ENCODE peak calls at places on chromosomes 11 and 22, in six cellular contexts. E is stomach; V is breast epithelium; X is naive thymus-derived CD4-positive, alpha-beta T cell; L is CD4-positive, alpha-beta T cell; O is kidney. U is an unnamed sample.

GRCh38 chr11:65861165-65861505 is 902 bp downstream of the MUS81 start:
- DNase-seq in O (no peak), X (no peak), V (no peak), E (no peak), L (no peak), U (no peak)

GRCh38 chr11:95254139-95254704 is 23.2 kb upstream of the SESN3 start:
- DNase-seq in E (peak; percentile 73), O (peak; percentile 76), L (peak; percentile 64), X (peak; percentile 90), V (peak; percentile 46), U (peak; percentile 29)

GRCh38 chr11:77107950-77108349 is 5.3 kb downstream of the OMP start:
- DNase-seq in V (no peak), E (peak; percentile 81), L (no peak), X (no peak), O (peak; percentile 92), U (no peak)

GRCh38 chr11:71281901-71282300 is 29.5 kb upstream of the SHANK2 start:
- DNase-seq in V (peak; percentile 75), E (peak; percentile 24), X (no peak), O (no peak), L (no peak), U (no peak)

GRCh38 chr11:14132312-14132711 is 169.8 kb downstream of the SPON1 start:
- DNase-seq in X (no peak), L (no peak), V (no peak), E (no peak), O (no peak), U (no peak)

GRCh38 chr11:70381350-70381749 is 17.0 kb upstream of the CTTN start:
- DNase-seq in V (no peak), O (no peak), X (no peak), L (no peak), E (no peak), U (no peak)

GRCh38 chr11:30197869-30198268 is 32.9 kb upstream of the FSHB start:
- DNase-seq in L (no peak), V (no peak), E (no peak), O (no peak), X (no peak), U (no peak)

GRCh38 chr22:38017272-38017920 is 33.0 kb upstream of the SOX10 start:
- DNase-seq in E (peak; percentile 74), X (no peak), L (no peak), V (peak; percentile 91), O (peak; percentile 91), U (no peak)

GRCh38 chr11:82045748-82046457 is 687.8 kb downstream of the FAM181B start:
- DNase-seq in O (no peak), V (no peak), E (no peak), L (no peak), X (no peak), U (no peak)

GRCh38 chr11:16685914-16686313 is 52.5 kb upstream of the C11orf58 start:
- DNase-seq in E (no peak), O (no peak), L (no peak), V (no peak), X (no peak), U (no peak)

GRCh38 chr22:40026641-40027040 is 31.9 kb downstream of the FAM83F start:
- DNase-seq in X (no peak), O (no peak), V (no peak), L (no peak), E (no peak), U (no peak)

GRCh38 chr11:134497586-134497985 is 85.5 kb upstream of the B3GAT1 start:
- DNase-seq in V (peak; percentile 30), E (peak; percentile 74), O (peak; percentile 48), X (no peak), L (no peak), U (no peak)

GRCh38 chr11:73576226-73576625 is 21.7 kb downstream of the FAM168A start:
- DNase-seq in O (no peak), X (no peak), L (no peak), E (no peak), V (no peak), U (no peak)

GRCh38 chr22:45099961-45100360 is 63.8 kb upstream of the NUP50 start:
- DNase-seq in E (no peak), L (no peak), V (no peak), O (no peak), X (no peak), U (no peak)

GRCh38 chr11:44765026-44765595 is 38.3 kb downstream of the TSPAN18 start:
- DNase-seq in O (no peak), V (no peak), X (no peak), E (no peak), L (no peak), U (no peak)

GRCh38 chr11:38814670-38815069 is 2216.6 kb upstream of the RAG2 start:
- DNase-seq in X (no peak), E (no peak), O (no peak), V (no peak), L (no peak), U (no peak)

GRCh38 chr11:3642071-3642951 is 519 bp upstream of the ART5 start:
- DNase-seq in E (peak; percentile 85), V (peak; percentile 61), X (peak; percentile 81), O (peak; percentile 91), L (peak; percentile 67), U (no peak)

GRCh38 chr11:121035823-121036222 is 11.9 kb downstream of the TBCEL start:
- DNase-seq in L (no peak), V (no peak), X (no peak), E (no peak), O (no peak), U (no peak)

GRCh38 chr11:8403310-8403709 is 139.6 kb upstream of the LMO1 start:
- DNase-seq in V (no peak), X (no peak), O (no peak), L (no peak), E (no peak), U (no peak)

GRCh38 chr11:107044503-107044902 is 26.2 kb upstream of the GUCY1A2 start:
- DNase-seq in L (no peak), O (no peak), X (no peak), E (no peak), V (no peak), U (no peak)

GRCh38 chr11:134845474-134846435 is 433.7 kb upstream of the B3GAT1 start:
- DNase-seq in X (no peak), V (no peak), L (no peak), O (no peak), E (no peak), U (no peak)

GRCh38 chr22:38610234-38610633 is 40.3 kb upstream of the DMC1 start:
- DNase-seq in X (no peak), L (no peak), V (no peak), O (no peak), E (no peak), U (no peak)

GRCh38 chr11:48096588-48097525 is 116.5 kb downstream of the PTPRJ start:
- DNase-seq in V (no peak), L (no peak), O (no peak), X (no peak), E (no peak), U (no peak)

GRCh38 chr11:125075900-125076317 is 12.8 kb downstream of the SLC37A2 start:
- DNase-seq in E (no peak), V (no peak), X (no peak), L (no peak), O (no peak), U (no peak)

GRCh38 chr11:61679893-61680621 is at the start of gene DAGLA:
- DNase-seq in V (peak; percentile 66), O (peak; percentile 89), X (peak; percentile 65), L (peak; percentile 75), E (peak; percentile 83), U (no peak)

GRCh38 chr11:824292-824880 is 3.3 kb upstream of the CRACR2B start:
- DNase-seq in O (no peak), L (no peak), V (no peak), E (peak; percentile 78), X (no peak), U (no peak)

GRCh38 chr11:101436511-101437142 is 147.2 kb downstream of the TRPC6 start:
- DNase-seq in O (no peak), L (no peak), V (no peak), X (no peak), E (peak; percentile 55), U (no peak)

GRCh38 chr11:80815752-80816453 is 1375.1 kb upstream of the TENM4 start:
- DNase-seq in E (no peak), O (no peak), L (no peak), X (no peak), V (no peak), U (no peak)

GRCh38 chr22:42257386-42257785 is 13.1 kb downstream of the TCF20 start:
- DNase-seq in L (no peak), O (no peak), V (no peak), X (no peak), E (no peak), U (no peak)

GRCh38 chr22:26648011-26648497 is 9.3 kb upstream of the MIAT start:
- DNase-seq in L (no peak), E (no peak), O (no peak), V (no peak), X (no peak), U (no peak)

GRCh38 chr22:37999640-38000272 is 15.4 kb upstream of the SOX10 start:
- DNase-seq in E (no peak), V (peak; percentile 92), O (no peak), L (no peak), X (no peak), U (no peak)

GRCh38 chr11:68014157-68014965 is 4.2 kb downstream of the ALDH3B1 start:
- DNase-seq in V (peak; percentile 71), E (peak; percentile 79), L (no peak), X (no peak), O (peak; percentile 94), U (no peak)

GRCh38 chr11:18748766-18749375 is 22.9 kb upstream of the IGSF22 start:
- DNase-seq in E (no peak), O (no peak), L (no peak), X (no peak), V (no peak), U (no peak)

GRCh38 chr11:122246885-122247284 is 130.9 kb upstream of the BLID start:
- DNase-seq in O (no peak), L (no peak), E (no peak), X (no peak), V (no peak), U (no peak)

GRCh38 chr11:111601636-111601978 is 642 bp upstream of the SIK2 start:
- DNase-seq in X (no peak), L (no peak), V (no peak), E (no peak), O (no peak), U (no peak)

GRCh38 chr11:117221775-117222517 is 9.9 kb downstream of the PCSK7 start:
- DNase-seq in E (peak; percentile 60), V (peak; percentile 76), X (no peak), O (peak; percentile 92), L (no peak), U (no peak)
- H3K27ac ChIP-seq in E (peak overlapping the region; percentile 88), V (peak overlapping the region; percentile 93), X (no peak overlapping the region), O (peak overlapping the region; percentile 76), L (no peak overlapping the region), U (peak overlapping the region; percentile 93)

GRCh38 chr11:2631161-2631560 is 68.6 kb downstream of the KCNQ1OT1 start:
- DNase-seq in V (no peak), X (no peak), L (no peak), E (no peak), O (no peak), U (no peak)
- H3K9me3 ChIP-seq in V (peaks cover 58% of the 10 kb centered on the region), X (peaks cover 5% of the 10 kb centered on the region), L (peaks cover 36% of the 10 kb centered on the region), E (peaks cover 67% of the 10 kb centered on the region), O (peaks cover 22% of the 10 kb centered on the region), U (peaks cover 26% of the 10 kb centered on the region)

GRCh38 chr11:35554491-35555237 is 29.2 kb upstream of the PAMR1 start:
- DNase-seq in E (no peak), L (no peak), X (no peak), O (no peak), V (no peak), U (no peak)
- H3K27ac ChIP-seq in E (no peak overlapping the region), L (no peak overlapping the region), X (no peak overlapping the region), O (no peak overlapping the region), V (no peak overlapping the region), U (no peak overlapping the region)

GRCh38 chr11:35293699-35294098 is 125.7 kb downstream of the SLC1A2 start:
- DNase-seq in V (no peak), E (no peak), O (no peak), X (no peak), L (no peak), U (no peak)
- H3K9me3 ChIP-seq in V (no peaks in the 10 kb centered on the region), E (no peaks in the 10 kb centered on the region), O (no peaks in the 10 kb centered on the region), X (no peaks in the 10 kb centered on the region), L (no peaks in the 10 kb centered on the region), U (no peaks in the 10 kb centered on the region)